ENCODE peak calls at places on chromosomes 1 and 21, in five cellular contexts. Q is colonic mucosa, G is iPS DF 19.7, A is Caki2, Z is body of pancreas. L is an unnamed sample.
A peak's percentile ranks its signal among the peaks of the same experiment; 100 is the strongest.

GRCh38 chr21:21029159-21029558 is 30.9 kb downstream of the NCAM2 start:
- DNase-seq in Q (no peak), G (no peak), Z (no peak), A (no peak), L (no peak)

GRCh38 chr1:14755518-14756252 is 157.2 kb downstream of the KAZN start:
- DNase-seq in A (no peak), Z (no peak), Q (no peak), G (no peak), L (no peak)

GRCh38 chr1:151292207-151293030 is 10.3 kb downstream of the ZNF687 start:
- DNase-seq in A (no peak), Z (no peak), G (no peak), Q (no peak), L (no peak)

GRCh38 chr1:180533571-180533987 is 25.2 kb upstream of the OVAAL start:
- DNase-seq in Q (peak; percentile 70), Z (peak; percentile 76), A (peak; percentile 59), G (no peak), L (peak; percentile 33)

GRCh38 chr1:46474580-46474979 is 15.1 kb upstream of the DMBX1 start:
- DNase-seq in Q (no peak), Z (no peak), G (no peak), A (no peak), L (no peak)

GRCh38 chr1:197595244-197595904 is 179.9 kb downstream of the DENND1B start:
- DNase-seq in G (no peak), Q (no peak), A (no peak), Z (no peak), L (no peak)

GRCh38 chr1:30834249-30834648 is 74.3 kb downstream of the SDC3 start:
- DNase-seq in Q (no peak), A (no peak), Z (no peak), G (no peak), L (no peak)

GRCh38 chr1:30110826-30111225 is 612.6 kb downstream of the MATN1 start:
- DNase-seq in G (no peak), A (no peak), Z (no peak), Q (no peak), L (no peak)

GRCh38 chr1:232891116-232891515 is 59.3 kb upstream of the NTPCR start:
- DNase-seq in G (no peak), Z (no peak), A (no peak), Q (no peak), L (peak; percentile 97)

GRCh38 chr1:115782571-115783281 is 14.2 kb upstream of the CASQ2 start:
- DNase-seq in Q (no peak), A (peak; percentile 17), Z (no peak), G (no peak), L (peak; percentile 61)

L was measured in RCC 7860.